ENCODE peak calls at places on chromosomes 12 and 14, in five cellular contexts. M is stimulated activated CD8-positive, alpha-beta memory T cell treated with anti-CD3 and anti-CD28 coated beads, Interleukin-15, amount 100 ng/mL, for 1 hour; R is NAMALWA; J is HFF-Myc; X is Daoy. G is an unnamed sample.

GRCh38 chr14:22266141-22266442 is 322.9 kb downstream of the DAD1 start:
- DNase-seq in M (no peak), R (no peak), J (no peak), X (peak), G (no peak)

GRCh38 chr12:44972746-44973421 is 78.0 kb downstream of the DBX2 start:
- DNase-seq in M (no peak), R (peak), J (no peak), X (peak), G (peak)

GRCh38 chr12:6951551-6952120 is 480 bp downstream of the PTPN6 start:
- DNase-seq in M (no peak), R (no peak), J (no peak), X (no peak), G (peak)

GRCh38 chr12:62744551-62744950 is 190.4 kb downstream of the PPM1H start:
- DNase-seq in M (no peak), R (no peak), J (no peak), X (peak), G (no peak)

GRCh38 chr12:6285532-6286306 is 24.8 kb upstream of the PLEKHG6 start:
- DNase-seq in M (no peak), R (no peak), J (no peak), X (no peak), G (no peak)

GRCh38 chr12:47730341-47730744 is 5.1 kb upstream of the ENDOU start:
- DNase-seq in M (no peak), R (no peak), J (no peak), X (peak), G (no peak)

GRCh38 chr12:8860165-8860961 is 37.9 kb downstream of the A2ML1 start:
- DNase-seq in M (no peak), R (peak), J (peak), X (peak), G (peak)

GRCh38 chr14:51677276-51677675 is 25.6 kb downstream of the FRMD6 start:
- DNase-seq in M (no peak), R (no peak), J (peak), X (no peak), G (no peak)

GRCh38 chr12:28759334-28759733 is 389.7 kb upstream of the FAR2 start:
- DNase-seq in M (no peak), R (no peak), J (no peak), X (no peak), G (no peak)

GRCh38 chr14:65261425-65261920 is 151.1 kb upstream of the FUT8 start:
- DNase-seq in M (no peak), R (no peak), J (no peak), X (no peak), G (no peak)

GRCh38 chr14:24368562-24369252 is 723 bp downstream of the NFATC4 start:
- DNase-seq in M (no peak), R (peak), J (peak), X (peak), G (peak)

GRCh38 chr12:96190403-96191170 is 3.6 kb upstream of the ELK3 start:
- DNase-seq in M (no peak), R (no peak), J (no peak), X (no peak), G (no peak)

GRCh38 chr12:22529281-22530060 is 14.9 kb downstream of the C2CD5 start:
- DNase-seq in M (no peak), R (peak), J (peak), X (peak), G (peak)

GRCh38 chr14:102554835-102555819 is 37.3 kb upstream of the RCOR1 start:
- DNase-seq in M (peak), R (no peak), J (no peak), X (peak), G (peak)

GRCh38 chr14:92863281-92863680 is 59.7 kb upstream of the CHGA start:
- DNase-seq in M (no peak), R (peak), J (no peak), X (no peak), G (no peak)

GRCh38 chr14:106294324-106294723 is 767.9 kb downstream of the TMEM121 start:
- DNase-seq in M (no peak), R (no peak), J (no peak), X (no peak), G (no peak)

G was measured in Karpas-422.